ENCODE peak calls at places on chromosomes 5 and 9, in seven cellular contexts. R, C, N, Y, A, J and Z are unnamed samples.

GRCh38 chr9:128713941-128714573 is 9.9 kb downstream of the ZDHHC12 start:
- DNase-seq in A (no peak), Y (no peak), R (no peak), J (no peak), N (no peak), C (no peak), Z (no peak)

GRCh38 chr5:911601-912000 is 18.9 kb downstream of the TRIP13 start:
- DNase-seq in N (no peak), Y (no peak), J (peak), C (no peak), R (no peak), A (no peak), Z (no peak)

GRCh38 chr5:68593211-68593701 is 377.7 kb downstream of the PIK3R1 start:
- DNase-seq in N (no peak), J (no peak), Y (no peak), C (no peak), A (no peak), R (no peak), Z (no peak)

GRCh38 chr9:11275158-11275695 is 662.4 kb upstream of the PTPRD start:
- DNase-seq in C (no peak), A (no peak), N (no peak), Y (no peak), J (no peak), R (no peak), Z (no peak)

GRCh38 chr5:151155777-151156731 is 1.5 kb downstream of the ANXA6 start:
- DNase-seq in R (no peak), J (peak), C (no peak), N (no peak), A (peak), Y (no peak), Z (peak)

GRCh38 chr9:83141887-83142286 is 78.9 kb upstream of the RASEF start:
- DNase-seq in C (no peak), Y (no peak), N (no peak), J (no peak), A (no peak), R (no peak), Z (no peak)

GRCh38 chr5:458547-459353 is 15.8 kb downstream of the EXOC3 start:
- DNase-seq in Y (peak), C (no peak), R (no peak), N (no peak), A (no peak), J (peak), Z (no peak)

GRCh38 chr5:54673523-54674225 is 156.1 kb downstream of the SNX18 start:
- DNase-seq in A (peak), J (no peak), R (no peak), N (no peak), Y (peak), C (peak), Z (no peak)

GRCh38 chr5:178981381-178981780 is 13.7 kb downstream of the GRM6 start:
- DNase-seq in N (no peak), Y (no peak), C (no peak), J (no peak), R (no peak), A (no peak), Z (no peak)

GRCh38 chr9:129702563-129702962 is 37.1 kb downstream of the PRRX2 start:
- DNase-seq in R (no peak), C (no peak), N (no peak), A (no peak), Y (no peak), J (peak), Z (no peak)

GRCh38 chr5:173327084-173327947 is 898 bp downstream of the STC2 start:
- DNase-seq in C (no peak), J (peak), N (no peak), Y (peak), A (no peak), R (no peak), Z (no peak)

GRCh38 chr5:134143431-134143830 is 28.9 kb downstream of the TCF7 start:
- DNase-seq in C (no peak), J (no peak), A (no peak), R (no peak), Y (no peak), N (no peak), Z (no peak)

GRCh38 chr9:137025120-137025966 is 2.7 kb downstream of the ABCA2 start:
- DNase-seq in Y (no peak), A (no peak), N (peak), J (no peak), C (no peak), R (peak), Z (peak)

GRCh38 chr9:22383720-22384119 is 62.9 kb upstream of the DMRTA1 start:
- DNase-seq in Y (no peak), R (no peak), A (no peak), C (no peak), J (no peak), N (no peak), Z (no peak)

GRCh38 chr5:139660916-139661814 is 13.0 kb downstream of the CXXC5 start:
- DNase-seq in A (peak), N (peak), Y (no peak), C (no peak), J (peak), R (no peak), Z (peak)

GRCh38 chr9:135341612-135342169 is 137.9 kb upstream of the PPP1R26 start:
- DNase-seq in J (no peak), Y (no peak), N (no peak), A (no peak), C (no peak), R (no peak), Z (no peak)

GRCh38 chr9:96020822-96021615 is 145.5 kb downstream of the ERCC6L2 start:
- DNase-seq in C (no peak), A (peak), R (no peak), Y (peak), N (no peak), J (no peak), Z (no peak)

GRCh38 chr5:133244242-133244641 is 192.4 kb downstream of the HSPA4 start:
- DNase-seq in N (no peak), A (no peak), J (no peak), R (peak), C (no peak), Y (no peak), Z (no peak)

GRCh38 chr5:57456056-57456455 is 26.6 kb downstream of the ACTBL2 start:
- DNase-seq in R (no peak), C (no peak), N (no peak), J (no peak), Y (no peak), A (no peak), Z (no peak)